ENCODE peak calls at places on chromosomes 5 and 9, in seven cellular contexts. T, X, N, Q, Z, W and I are unnamed samples.

GRCh38 chr9:68751556-68751955 is 46.5 kb downstream of the PIP5K1B start:
- DNase-seq in T (no peak), X (no peak), N (no peak), Q (no peak), Z (no peak), W (no peak), I (no peak)

GRCh38 chr9:35673132-35673997 is at the start of gene CA9:
- DNase-seq in T (peak; percentile 49), X (peak; percentile 68), N (peak; percentile 95), Q (peak; percentile 75), Z (peak; percentile 89), W (no peak), I (no peak)

GRCh38 chr9:130382636-130383349 is 62.0 kb upstream of the ASS1 start:
- DNase-seq in T (no peak), X (peak; percentile 34), N (no peak), Q (no peak), Z (no peak), W (no peak), I (no peak)

GRCh38 chr5:10446490-10446889 is 4.8 kb downstream of the ROPN1L start:
- DNase-seq in T (no peak), X (no peak), N (no peak), Q (no peak), Z (no peak), W (no peak), I (no peak)

GRCh38 chr9:16458696-16459420 is 411.6 kb downstream of the BNC2 start:
- DNase-seq in T (no peak), X (peak; percentile 89), N (no peak), Q (no peak), Z (no peak), W (no peak), I (no peak)

GRCh38 chr5:80483636-80484232 is 4.2 kb upstream of the FAM151B start:
- DNase-seq in T (no peak), X (no peak), N (no peak), Q (no peak), Z (no peak), W (no peak), I (no peak)

GRCh38 chr5:180126716-180127681 is 55.4 kb upstream of the RNF130 start:
- DNase-seq in T (no peak), X (no peak), N (peak; percentile 39), Q (no peak), Z (no peak), W (no peak), I (no peak)

GRCh38 chr5:1380910-1381309 is 36.0 kb upstream of the CLPTM1L start:
- DNase-seq in T (no peak), X (no peak), N (no peak), Q (no peak), Z (no peak), W (no peak), I (no peak)

GRCh38 chr9:75378036-75378435 is 289.7 kb downstream of the OSTF1 start:
- DNase-seq in T (no peak), X (no peak), N (no peak), Q (peak; percentile 20), Z (peak; percentile 62), W (no peak), I (no peak)

GRCh38 chr5:93246093-93246855 is 334.7 kb downstream of the NR2F1-AS1 start:
- DNase-seq in T (no peak), X (no peak), N (no peak), Q (no peak), Z (peak; percentile 7), W (no peak), I (no peak)

GRCh38 chr9:109319072-109319630 is 1.7 kb downstream of the EPB41L4B start:
- DNase-seq in T (peak; percentile 54), X (peak; percentile 47), N (peak; percentile 67), Q (peak; percentile 58), Z (peak; percentile 61), W (no peak), I (no peak)

GRCh38 chr5:180830253-180831138 is 27.9 kb upstream of the MGAT1 start:
- DNase-seq in T (peak; percentile 85), X (no peak), N (peak; percentile 74), Q (peak; percentile 81), Z (peak; percentile 87), W (no peak), I (peak; percentile 84)

GRCh38 chr5:64163746-64164145 is 1.9 kb upstream of the RNF180 start:
- DNase-seq in T (no peak), X (no peak), N (no peak), Q (no peak), Z (no peak), W (no peak), I (no peak)

GRCh38 chr9:133134419-133135190 is 13.6 kb upstream of the RALGDS start:
- DNase-seq in T (peak; percentile 57), X (peak; percentile 42), N (no peak), Q (no peak), Z (no peak), W (no peak), I (no peak)

GRCh38 chr5:150787659-150788058 is 9.1 kb downstream of the SMIM3 start:
- DNase-seq in T (no peak), X (no peak), N (no peak), Q (no peak), Z (no peak), W (no peak), I (no peak)

GRCh38 chr5:150788974-150789373 is 10.4 kb downstream of the SMIM3 start:
- DNase-seq in T (no peak), X (no peak), N (no peak), Q (no peak), Z (no peak), W (no peak), I (no peak)

GRCh38 chr5:150791536-150791935 is 13.0 kb downstream of the SMIM3 start:
- DNase-seq in T (no peak), X (no peak), N (no peak), Q (no peak), Z (no peak), W (no peak), I (no peak)

GRCh38 chr5:150789431-150789830 is 10.9 kb downstream of the SMIM3 start:
- DNase-seq in T (no peak), X (no peak), N (no peak), Q (no peak), Z (no peak), W (no peak), I (no peak)

GRCh38 chr5:150789943-150790611 is 11.5 kb downstream of the SMIM3 start:
- DNase-seq in T (peak; percentile 31), X (peak; percentile 100), N (no peak), Q (peak; percentile 26), Z (peak; percentile 77), W (no peak), I (no peak)
- H3K4me3 ChIP-seq in T (no peak overlapping the region), X (peak overlapping the region; percentile 17), N (no peak overlapping the region), Q (no peak overlapping the region), Z (no peak overlapping the region), W (no peak overlapping the region), I (peak overlapping the region; percentile 10)

GRCh38 chr5:74829413-74829812 is 36.8 kb downstream of the FAM169A start:
- DNase-seq in T (no peak), X (no peak), N (no peak), Q (no peak), Z (no peak), W (no peak), I (no peak)

GRCh38 chr5:74838262-74838661 is 27.9 kb downstream of the FAM169A start:
- DNase-seq in T (no peak), X (no peak), N (no peak), Q (no peak), Z (no peak), W (no peak), I (no peak)

GRCh38 chr5:74837115-74837514 is 29.1 kb downstream of the FAM169A start:
- DNase-seq in T (no peak), X (no peak), N (no peak), Q (no peak), Z (no peak), W (no peak), I (no peak)

GRCh38 chr5:74839228-74839627 is 27.0 kb downstream of the FAM169A start:
- DNase-seq in T (no peak), X (no peak), N (no peak), Q (no peak), Z (no peak), W (no peak), I (no peak)

DNA sequence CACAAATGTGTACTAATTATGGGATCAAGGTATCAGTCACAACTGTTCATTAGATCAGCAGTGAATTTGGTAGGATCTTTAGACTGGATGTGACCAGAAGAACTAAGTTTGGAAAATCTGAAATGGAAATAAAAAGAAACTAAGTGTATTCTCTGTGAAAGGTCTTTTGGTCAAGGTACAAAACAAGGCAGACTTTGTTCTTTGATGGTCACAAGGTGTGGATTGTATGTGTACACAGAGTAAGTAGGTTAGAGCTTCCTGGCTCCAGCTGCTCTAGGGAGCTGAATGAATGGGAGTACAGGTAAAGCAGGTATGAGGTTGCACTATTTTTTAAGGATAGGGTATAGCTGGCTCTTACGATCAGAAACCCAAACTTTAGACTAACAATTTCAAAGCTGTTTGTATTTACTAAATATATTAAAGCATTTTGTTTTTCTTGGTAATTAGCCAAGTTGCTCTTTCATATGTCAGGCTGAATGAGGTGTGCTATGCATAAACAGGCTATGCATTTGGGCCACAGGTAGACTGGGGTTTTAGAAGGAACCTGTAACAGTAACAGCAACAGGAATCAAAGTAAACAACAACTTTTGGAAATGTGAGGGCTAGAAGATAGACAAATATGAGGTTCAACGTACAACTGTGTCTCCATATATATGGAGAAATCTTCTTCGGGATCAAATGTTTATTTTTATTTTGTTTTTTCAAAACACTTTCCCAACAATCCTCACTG is 32.5 kb downstream of the FAM169A start:
- DNase-seq in T (peak; percentile 39), X (no peak), N (no peak), Q (no peak), Z (peak; percentile 14), W (no peak), I (no peak)
- H3K4me3 ChIP-seq in T (no peak overlapping the region), X (no peak overlapping the region), N (no peak overlapping the region), Q (no peak overlapping the region), Z (no peak overlapping the region), W (no peak overlapping the region), I (no peak overlapping the region)

DNA sequence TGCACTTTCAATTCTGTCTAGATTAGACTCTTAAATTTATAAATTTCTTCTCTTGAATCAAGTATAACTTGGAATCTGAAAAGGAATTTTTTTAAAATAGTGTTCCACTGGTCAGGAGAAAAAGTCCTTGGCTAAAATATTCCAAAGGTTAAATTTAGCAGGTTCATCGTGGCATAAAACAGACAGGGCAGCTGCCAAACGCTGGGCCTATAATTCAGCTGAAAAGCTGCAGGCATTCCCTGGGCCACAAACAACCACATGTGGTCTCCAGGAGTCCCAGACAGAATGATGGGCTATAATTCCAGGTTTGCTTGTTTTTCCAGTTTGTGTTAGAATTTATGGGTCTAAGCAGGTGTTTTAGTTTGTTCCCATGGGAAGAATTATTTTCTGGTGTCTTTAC is 71.1 kb upstream of the RETREG1 start:
- DNase-seq in T (no peak), X (no peak), N (no peak), Q (no peak), Z (no peak), W (no peak), I (no peak)
- H3K4me3 ChIP-seq in T (no peak overlapping the region), X (no peak overlapping the region), N (no peak overlapping the region), Q (no peak overlapping the region), Z (no peak overlapping the region), W (no peak overlapping the region), I (no peak overlapping the region)

GRCh38 chr9:14316574-14317304 is 2.8 kb upstream of the NFIB start:
- DNase-seq in T (no peak), X (no peak), N (no peak), Q (no peak), Z (no peak), W (no peak), I (no peak)
- H3K4me3 ChIP-seq in T (no peak overlapping the region), X (peak overlapping the region; percentile 62), N (peak overlapping the region; percentile 62), Q (no peak overlapping the region), Z (no peak overlapping the region), W (peak overlapping the region; percentile 90), I (no peak overlapping the region)